ENCODE peak calls at places on chromosome 3, in seven cellular contexts. D is ovary, L is PC-3, R is pancreas, I is DND-41, A is left ventricle myocardium inferior, M is heart right ventricle. H is an unnamed sample.

GRCh38 chr3:86228106-86228505 is 762.8 kb downstream of the VGLL3 start:
- DNase-seq in D (no peak), L (no peak), M (no peak), R (no peak), I (no peak), A (no peak), H (no peak)

GRCh38 chr3:144643778-144644191 is 672.2 kb downstream of the DIPK2A start:
- DNase-seq in L (no peak), D (no peak), M (no peak), R (no peak), I (no peak), A (no peak), H (no peak)

GRCh38 chr3:144556392-144556791 is 584.8 kb downstream of the DIPK2A start:
- DNase-seq in R (no peak), L (peak; percentile 3), M (no peak), D (no peak), I (no peak), A (no peak), H (no peak)

GRCh38 chr3:134798681-134799311 is 3.7 kb downstream of the EPHB1 start:
- DNase-seq in A (no peak), M (no peak), D (no peak), I (no peak), L (no peak), R (no peak), H (no peak)

GRCh38 chr3:64417816-64418215 is 192.6 kb upstream of the PRICKLE2 start:
- DNase-seq in A (no peak), R (no peak), D (no peak), L (no peak), I (no peak), M (no peak), H (peak; percentile 34)

GRCh38 chr3:30646961-30647752 is 40.8 kb downstream of the TGFBR2 start:
- DNase-seq in D (no peak), R (no peak), M (no peak), A (no peak), I (no peak), L (no peak), H (no peak)

GRCh38 chr3:108973019-108973418 is 19.3 kb upstream of the GUCA1C start:
- DNase-seq in L (no peak), D (no peak), R (no peak), A (no peak), I (no peak), M (no peak), H (no peak)

GRCh38 chr3:133868166-133868565 is 27.5 kb downstream of the RAB6B start:
- DNase-seq in D (peak; percentile 39), M (peak; percentile 25), R (no peak), L (no peak), I (no peak), A (no peak), H (no peak)

GRCh38 chr3:195900426-195901355 is 7.7 kb downstream of the TNK2 start:
- DNase-seq in A (peak; percentile 57), L (peak; percentile 86), M (peak; percentile 56), I (no peak), R (peak; percentile 33), D (peak; percentile 18), H (peak; percentile 84)

GRCh38 chr3:57733790-57734189 is 22.3 kb upstream of the SLMAP start:
- DNase-seq in A (no peak), R (no peak), L (peak; percentile 37), D (no peak), I (no peak), M (no peak), H (no peak)

GRCh38 chr3:4314688-4315087 is 11.5 kb downstream of the SETMAR start:
- DNase-seq in L (peak; percentile 51), D (no peak), A (no peak), R (no peak), M (no peak), I (no peak), H (peak; percentile 17)

GRCh38 chr3:4963669-4964589 is 15.3 kb upstream of the BHLHE40 start:
- DNase-seq in L (no peak), R (no peak), M (no peak), D (no peak), A (no peak), I (no peak), H (no peak)

GRCh38 chr3:194057570-194058188 is 78.3 kb upstream of the HES1 start:
- DNase-seq in I (no peak), A (no peak), R (no peak), D (no peak), L (no peak), M (no peak), H (no peak)

GRCh38 chr3:34646911-34647465 is 848.6 kb downstream of the PDCD6IP start:
- DNase-seq in D (no peak), I (no peak), M (no peak), R (no peak), A (no peak), L (no peak), H (no peak)

GRCh38 chr3:111369953-111370352 is 172.0 kb upstream of the CD96 start:
- DNase-seq in L (peak; percentile 8), I (no peak), A (no peak), D (no peak), R (no peak), M (no peak), H (peak; percentile 10)

GRCh38 chr3:23075478-23075877 is 127.6 kb upstream of the UBE2E2 start:
- DNase-seq in D (no peak), M (no peak), I (no peak), A (no peak), L (no peak), R (no peak), H (no peak)

GRCh38 chr3:195906865-195907729 is 1.3 kb downstream of the TNK2 start:
- DNase-seq in I (peak; percentile 69), A (no peak), D (peak; percentile 15), L (peak; percentile 78), R (peak; percentile 67), M (peak; percentile 41), H (peak; percentile 81)

GRCh38 chr3:49623071-49623470 is 51.1 kb upstream of the APEH start:
- DNase-seq in A (no peak), R (no peak), M (no peak), L (no peak), D (no peak), I (no peak), H (no peak)

GRCh38 chr3:35565048-35565447 is 74.3 kb upstream of the ARPP21 start:
- DNase-seq in D (no peak), L (no peak), M (no peak), A (no peak), I (no peak), R (no peak), H (no peak)

GRCh38 chr3:119697394-119697793 is 5.4 kb upstream of the CFAP91 start:
- DNase-seq in D (no peak), R (no peak), M (no peak), I (no peak), A (no peak), L (no peak), H (no peak)

GRCh38 chr3:71702131-71703024 is 22.8 kb downstream of the EIF4E3 start:
- DNase-seq in R (no peak), M (no peak), L (peak; percentile 52), A (no peak), D (no peak), I (no peak), H (peak; percentile 81)

GRCh38 chr3:144429719-144430121 is 458.1 kb downstream of the DIPK2A start:
- DNase-seq in L (peak; percentile 79), I (no peak), M (no peak), A (no peak), R (no peak), D (no peak), H (peak; percentile 76)

GRCh38 chr3:180196658-180197057 is 159.9 kb upstream of the PEX5L start:
- DNase-seq in A (no peak), I (no peak), L (no peak), D (no peak), M (no peak), R (no peak), H (no peak)

GRCh38 chr3:116314476-116314875 is 130.8 kb downstream of the LSAMP start:
- DNase-seq in M (no peak), A (no peak), D (no peak), I (no peak), R (no peak), L (no peak), H (no peak)

GRCh38 chr3:52301042-52301441 is 13.4 kb downstream of the GLYCTK start:
- DNase-seq in M (no peak), D (no peak), I (no peak), R (no peak), A (no peak), L (no peak), H (no peak)
- H3K4me3 ChIP-seq in M (no peak overlapping the region), D (no peak overlapping the region), I (no peak overlapping the region), R (no peak overlapping the region), A (no peak overlapping the region), L (no peak overlapping the region), H (no peak overlapping the region)

GRCh38 chr3:150603090-150603887 is at the start of gene SELENOT:
- DNase-seq in A (peak; percentile 94), R (peak; percentile 99), L (peak; percentile 97), I (peak; percentile 94), M (peak; percentile 96), D (peak; percentile 98), H (peak; percentile 96)
- TF ChIP-seq CTCF in A (peak; percentile 52), R (no peak), L (peak; percentile 40), I (peak; percentile 17), M (no peak), D (no peak), H (no peak)

GRCh38 chr3:38649500-38650247 is at the start of gene SCN5A:
- DNase-seq in A (peak; percentile 55), L (peak; percentile 30), I (peak; percentile 49), R (peak; percentile 85), D (peak; percentile 68), M (peak; percentile 71), H (peak; percentile 23)
- H3K4me3 ChIP-seq in A (peak within 1 kb of the TSS; percentile 80), L (peak within 1 kb of the TSS; percentile 60), I (peak within 1 kb of the TSS; percentile 37), R (peak within 1 kb of the TSS; percentile 56), D (peak within 1 kb of the TSS; percentile 34), M (peak within 1 kb of the TSS; percentile 64), H (peak within 1 kb of the TSS; percentile 32)

DNA sequence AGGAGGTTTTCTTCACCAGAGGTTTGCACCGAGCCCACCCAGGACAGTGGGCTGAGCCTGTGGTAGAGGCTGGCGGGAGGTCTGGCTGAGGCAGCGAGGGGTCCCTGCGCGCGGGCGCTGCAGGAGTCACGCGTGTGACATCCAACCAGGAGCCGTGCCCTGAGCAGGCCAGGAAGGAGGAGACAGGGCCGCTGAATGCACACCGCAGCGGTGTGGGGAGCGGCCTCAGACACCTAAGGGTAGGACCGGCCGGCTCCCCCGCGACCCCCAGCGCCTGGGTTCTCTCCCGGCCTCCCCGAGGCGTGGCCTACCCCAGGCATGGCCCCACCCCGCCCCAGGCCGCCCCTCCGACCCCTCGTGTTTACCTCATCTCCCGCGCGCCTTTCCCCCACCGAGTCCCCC is 412 bp downstream of the SLC41A3 start:
- DNase-seq in L (peak; percentile 34), I (peak; percentile 69), D (peak; percentile 65), A (peak; percentile 46), M (no peak), R (peak; percentile 72), H (peak; percentile 56)
- TF ChIP-seq CTCF in L (no peak), I (no peak), D (no peak), A (no peak), M (no peak), R (no peak), H (no peak)

H was measured in epithelial cell of esophagus.